ENCODE peak calls at places on chromosomes 3 and 15, in six cellular contexts. One of them, this sample, is unnamed.

GRCh38 chr3:131110087-131110486 is 83.4 kb downstream of the NEK11 start:
- DNase-seq in heart right ventricle: no peak
- DNase-seq in AG10803: peak
- DNase-seq in CD4-positive, alpha-beta T cell: no peak
- DNase-seq in fibroblast of mammary gland: peak
- DNase-seq in prostate gland: no peak
- DNase-seq in this sample: no peak

GRCh38 chr3:197908957-197909701 is 40.9 kb upstream of the RPL35A start:
- DNase-seq in heart right ventricle: no peak
- DNase-seq in AG10803: peak
- DNase-seq in CD4-positive, alpha-beta T cell: no peak
- DNase-seq in fibroblast of mammary gland: peak
- DNase-seq in prostate gland: no peak
- DNase-seq in this sample: peak

GRCh38 chr3:129553171-129553570 is 10.2 kb downstream of the H1-8 start:
- DNase-seq in heart right ventricle: no peak
- DNase-seq in AG10803: no peak
- DNase-seq in CD4-positive, alpha-beta T cell: no peak
- DNase-seq in fibroblast of mammary gland: no peak
- DNase-seq in prostate gland: no peak
- DNase-seq in this sample: no peak

GRCh38 chr3:23807161-23808015 is 1.6 kb downstream of the UBE2E1 start:
- DNase-seq in heart right ventricle: peak
- DNase-seq in AG10803: peak
- DNase-seq in CD4-positive, alpha-beta T cell: no peak
- DNase-seq in fibroblast of mammary gland: peak
- DNase-seq in prostate gland: no peak
- DNase-seq in this sample: peak

GRCh38 chr15:65221708-65222107 is 10.4 kb upstream of the CILP start:
- DNase-seq in heart right ventricle: no peak
- DNase-seq in AG10803: no peak
- DNase-seq in CD4-positive, alpha-beta T cell: no peak
- DNase-seq in fibroblast of mammary gland: no peak
- DNase-seq in prostate gland: no peak
- DNase-seq in this sample: no peak

GRCh38 chr3:66047321-66048050 is 8.8 kb upstream of the MAGI1 start:
- DNase-seq in heart right ventricle: peak
- DNase-seq in AG10803: peak
- DNase-seq in CD4-positive, alpha-beta T cell: no peak
- DNase-seq in fibroblast of mammary gland: peak
- DNase-seq in prostate gland: no peak
- DNase-seq in this sample: peak

GRCh38 chr3:194322701-194323174 is 28.4 kb downstream of the CPN2 start:
- DNase-seq in heart right ventricle: no peak
- DNase-seq in AG10803: peak
- DNase-seq in CD4-positive, alpha-beta T cell: no peak
- DNase-seq in fibroblast of mammary gland: peak
- DNase-seq in prostate gland: no peak
- DNase-seq in this sample: peak

GRCh38 chr3:159189994-159190669 is 388.3 kb downstream of the MFSD1 start:
- DNase-seq in heart right ventricle: no peak
- DNase-seq in AG10803: peak
- DNase-seq in CD4-positive, alpha-beta T cell: no peak
- DNase-seq in fibroblast of mammary gland: peak
- DNase-seq in prostate gland: no peak
- DNase-seq in this sample: no peak

GRCh38 chr3:184129012-184129411 is 6.1 kb upstream of the EIF2B5 start:
- DNase-seq in heart right ventricle: no peak
- DNase-seq in AG10803: peak
- DNase-seq in CD4-positive, alpha-beta T cell: no peak
- DNase-seq in fibroblast of mammary gland: peak
- DNase-seq in prostate gland: peak
- DNase-seq in this sample: peak

GRCh38 chr15:66578286-66578875 is 12.6 kb upstream of the LCTL start:
- DNase-seq in heart right ventricle: no peak
- DNase-seq in AG10803: peak
- DNase-seq in CD4-positive, alpha-beta T cell: no peak
- DNase-seq in fibroblast of mammary gland: peak
- DNase-seq in prostate gland: no peak
- DNase-seq in this sample: peak

GRCh38 chr3:18572809-18573208 is 147.7 kb upstream of the SATB1 start:
- DNase-seq in heart right ventricle: no peak
- DNase-seq in AG10803: no peak
- DNase-seq in CD4-positive, alpha-beta T cell: no peak
- DNase-seq in fibroblast of mammary gland: no peak
- DNase-seq in prostate gland: no peak
- DNase-seq in this sample: no peak

GRCh38 chr15:70062321-70062956 is 35.3 kb downstream of the TLE3 start:
- DNase-seq in heart right ventricle: peak
- DNase-seq in AG10803: peak
- DNase-seq in CD4-positive, alpha-beta T cell: no peak
- DNase-seq in fibroblast of mammary gland: peak
- DNase-seq in prostate gland: peak
- DNase-seq in this sample: peak

GRCh38 chr15:63601026-63601726 is 4.0 kb downstream of the FBXL22 start:
- DNase-seq in heart right ventricle: no peak
- DNase-seq in AG10803: peak
- DNase-seq in CD4-positive, alpha-beta T cell: peak
- DNase-seq in fibroblast of mammary gland: no peak
- DNase-seq in prostate gland: no peak
- DNase-seq in this sample: peak

GRCh38 chr15:88440021-88440420 is 27.2 kb downstream of the MRPL46 start:
- DNase-seq in heart right ventricle: no peak
- DNase-seq in AG10803: peak
- DNase-seq in CD4-positive, alpha-beta T cell: no peak
- DNase-seq in fibroblast of mammary gland: peak
- DNase-seq in prostate gland: no peak
- DNase-seq in this sample: peak

GRCh38 chr15:74345051-74345450 is 22.4 kb downstream of the CYP11A1 start:
- DNase-seq in heart right ventricle: no peak
- DNase-seq in AG10803: no peak
- DNase-seq in CD4-positive, alpha-beta T cell: no peak
- DNase-seq in fibroblast of mammary gland: no peak
- DNase-seq in prostate gland: no peak
- DNase-seq in this sample: no peak

GRCh38 chr3:124315215-124316033 is 323.5 kb upstream of the ROPN1 start:
- DNase-seq in heart right ventricle: no peak
- DNase-seq in AG10803: peak
- DNase-seq in CD4-positive, alpha-beta T cell: no peak
- DNase-seq in fibroblast of mammary gland: peak
- DNase-seq in prostate gland: no peak
- DNase-seq in this sample: no peak

GRCh38 chr15:56244811-56245576 is 1.3 kb upstream of the RFX7 start:
- DNase-seq in heart right ventricle: no peak
- DNase-seq in AG10803: no peak
- DNase-seq in CD4-positive, alpha-beta T cell: peak
- DNase-seq in fibroblast of mammary gland: no peak
- DNase-seq in prostate gland: peak
- DNase-seq in this sample: peak

GRCh38 chr15:74964794-74965193 is 8.2 kb upstream of the RPP25 start:
- DNase-seq in heart right ventricle: no peak
- DNase-seq in AG10803: peak
- DNase-seq in CD4-positive, alpha-beta T cell: no peak
- DNase-seq in fibroblast of mammary gland: peak
- DNase-seq in prostate gland: no peak
- DNase-seq in this sample: peak

GRCh38 chr3:72818915-72819314 is 29.3 kb downstream of the SHQ1 start:
- DNase-seq in heart right ventricle: no peak
- DNase-seq in AG10803: peak
- DNase-seq in CD4-positive, alpha-beta T cell: no peak
- DNase-seq in fibroblast of mammary gland: peak
- DNase-seq in prostate gland: no peak
- DNase-seq in this sample: peak

GRCh38 chr3:195083659-195084058 is 187.3 kb downstream of the XXYLT1 start:
- DNase-seq in heart right ventricle: no peak
- DNase-seq in AG10803: no peak
- DNase-seq in CD4-positive, alpha-beta T cell: no peak
- DNase-seq in fibroblast of mammary gland: no peak
- DNase-seq in prostate gland: no peak
- DNase-seq in this sample: no peak

GRCh38 chr3:141063831-141064230 is 12.7 kb downstream of the SPSB4 start:
- DNase-seq in heart right ventricle: no peak
- DNase-seq in AG10803: no peak
- DNase-seq in CD4-positive, alpha-beta T cell: no peak
- DNase-seq in fibroblast of mammary gland: no peak
- DNase-seq in prostate gland: no peak
- DNase-seq in this sample: peak

GRCh38 chr15:68389936-68390790 is 41.8 kb downstream of the ITGA11 start:
- DNase-seq in heart right ventricle: no peak
- DNase-seq in AG10803: peak
- DNase-seq in CD4-positive, alpha-beta T cell: no peak
- DNase-seq in fibroblast of mammary gland: peak
- DNase-seq in prostate gland: no peak
- DNase-seq in this sample: peak

GRCh38 chr3:95705786-95706418 is 1108.5 kb upstream of the EPHA6 start:
- DNase-seq in heart right ventricle: no peak
- DNase-seq in AG10803: no peak
- DNase-seq in CD4-positive, alpha-beta T cell: no peak
- DNase-seq in fibroblast of mammary gland: peak
- DNase-seq in prostate gland: no peak
- DNase-seq in this sample: no peak

GRCh38 chr3:141561426-141562034 is 74.7 kb downstream of the RASA2 start:
- DNase-seq in heart right ventricle: peak
- DNase-seq in AG10803: peak
- DNase-seq in CD4-positive, alpha-beta T cell: peak
- DNase-seq in fibroblast of mammary gland: peak
- DNase-seq in prostate gland: peak
- DNase-seq in this sample: peak

GRCh38 chr15:59491062-59491461 is 53.1 kb downstream of the FAM81A start:
- DNase-seq in heart right ventricle: peak
- DNase-seq in AG10803: no peak
- DNase-seq in CD4-positive, alpha-beta T cell: no peak
- DNase-seq in fibroblast of mammary gland: no peak
- DNase-seq in prostate gland: no peak
- DNase-seq in this sample: no peak

GRCh38 chr15:63833246-63833696 is 477 bp downstream of the HERC1 start:
- DNase-seq in heart right ventricle: peak
- DNase-seq in AG10803: peak
- DNase-seq in CD4-positive, alpha-beta T cell: peak
- DNase-seq in fibroblast of mammary gland: peak
- DNase-seq in prostate gland: peak
- DNase-seq in this sample: peak

GRCh38 chr15:101495334-101496197 is 6.1 kb upstream of the PCSK6 start:
- DNase-seq in heart right ventricle: no peak
- DNase-seq in AG10803: no peak
- DNase-seq in CD4-positive, alpha-beta T cell: no peak
- DNase-seq in fibroblast of mammary gland: no peak
- DNase-seq in prostate gland: no peak
- DNase-seq in this sample: peak

DNA sequence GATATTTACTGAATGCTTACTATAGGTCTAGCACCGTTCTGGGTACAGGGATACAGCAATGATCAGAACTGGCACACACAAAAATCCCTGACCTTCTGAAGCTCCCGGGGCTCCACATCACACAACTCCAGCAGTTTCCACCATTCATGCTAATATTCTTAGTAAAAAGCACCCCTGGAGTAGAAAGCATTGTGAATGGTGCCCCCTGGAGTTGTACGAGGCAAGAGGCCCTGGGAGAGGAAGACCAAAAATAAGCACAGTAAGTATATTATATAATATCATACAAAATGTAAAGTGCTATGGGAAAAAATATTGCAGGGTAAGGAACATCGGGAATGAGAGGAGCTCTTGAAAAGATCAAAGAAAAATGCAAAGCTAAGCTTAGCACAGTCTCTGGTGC is 790 bp upstream of the SRGAP3 start:
- DNase-seq in heart right ventricle: no peak
- DNase-seq in AG10803: no peak
- DNase-seq in CD4-positive, alpha-beta T cell: no peak
- DNase-seq in fibroblast of mammary gland: no peak
- DNase-seq in prostate gland: no peak
- DNase-seq in this sample: no peak
- TF ChIP-seq CTCF in heart right ventricle: peak
- TF ChIP-seq CTCF in AG10803: peak
- TF ChIP-seq CTCF in CD4-positive, alpha-beta T cell: no peak
- TF ChIP-seq CTCF in fibroblast of mammary gland: peak
- TF ChIP-seq CTCF in prostate gland: no peak
- TF ChIP-seq CTCF in this sample: peak

GRCh38 chr15:39896837-39897236 is 23.2 kb downstream of the GPR176 start:
- DNase-seq in heart right ventricle: no peak
- DNase-seq in AG10803: peak
- DNase-seq in CD4-positive, alpha-beta T cell: no peak
- DNase-seq in fibroblast of mammary gland: peak
- DNase-seq in prostate gland: no peak
- DNase-seq in this sample: peak
- TF ChIP-seq CTCF in heart right ventricle: no peak
- TF ChIP-seq CTCF in AG10803: no peak
- TF ChIP-seq CTCF in CD4-positive, alpha-beta T cell: no peak
- TF ChIP-seq CTCF in fibroblast of mammary gland: no peak
- TF ChIP-seq CTCF in prostate gland: no peak
- TF ChIP-seq CTCF in this sample: no peak

DNA sequence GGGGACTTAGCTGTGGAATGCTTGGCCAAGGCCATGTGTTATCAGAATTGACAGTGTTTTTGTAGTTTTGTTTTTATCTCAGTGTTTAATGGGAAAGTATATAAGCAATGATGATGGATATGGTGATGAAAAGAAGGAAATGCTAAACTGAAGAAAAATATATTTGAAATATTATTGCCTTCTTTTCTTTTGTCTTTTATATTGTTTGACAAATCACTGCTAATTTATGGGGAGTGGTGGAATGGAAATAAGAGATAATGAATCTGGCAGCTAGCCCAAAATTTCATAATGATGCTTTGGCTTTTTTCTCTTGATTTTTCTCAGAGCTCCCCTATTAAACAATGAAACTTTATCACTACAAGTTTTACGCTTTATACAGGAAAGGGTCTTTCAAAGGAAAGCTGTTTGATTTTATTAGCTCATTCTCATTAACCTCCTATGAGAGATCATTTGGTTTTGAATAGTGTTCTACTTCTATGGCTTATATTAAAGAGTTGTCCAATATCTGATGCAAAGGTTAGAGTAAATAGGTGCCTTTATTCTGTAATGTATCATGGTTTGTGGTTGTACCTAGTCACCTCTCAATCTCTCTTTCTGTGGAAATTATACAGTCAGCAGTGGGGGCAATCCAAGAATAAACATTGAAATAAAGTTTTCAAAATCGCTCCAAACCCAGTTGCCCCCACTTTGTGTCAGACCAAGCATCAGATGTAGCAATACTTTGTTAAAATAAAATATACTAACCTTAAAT is 16.3 kb downstream of the CMSS1 start:
- DNase-seq in heart right ventricle: no peak
- DNase-seq in AG10803: no peak
- DNase-seq in CD4-positive, alpha-beta T cell: no peak
- DNase-seq in fibroblast of mammary gland: no peak
- DNase-seq in prostate gland: no peak
- DNase-seq in this sample: no peak
- TF ChIP-seq CTCF in heart right ventricle: no peak
- TF ChIP-seq CTCF in AG10803: no peak
- TF ChIP-seq CTCF in CD4-positive, alpha-beta T cell: no peak
- TF ChIP-seq CTCF in fibroblast of mammary gland: no peak
- TF ChIP-seq CTCF in prostate gland: no peak
- TF ChIP-seq CTCF in this sample: no peak

GRCh38 chr3:150014782-150015181 is 44.1 kb upstream of the PFN2 start:
- DNase-seq in heart right ventricle: no peak
- DNase-seq in AG10803: no peak
- DNase-seq in CD4-positive, alpha-beta T cell: no peak
- DNase-seq in fibroblast of mammary gland: no peak
- DNase-seq in prostate gland: no peak
- DNase-seq in this sample: no peak
- TF ChIP-seq CTCF in heart right ventricle: no peak
- TF ChIP-seq CTCF in AG10803: no peak
- TF ChIP-seq CTCF in CD4-positive, alpha-beta T cell: no peak
- TF ChIP-seq CTCF in fibroblast of mammary gland: no peak
- TF ChIP-seq CTCF in prostate gland: no peak
- TF ChIP-seq CTCF in this sample: no peak